ENCODE peak calls at places on chromosomes 13 and 19, in four cellular contexts. P is H1, X is GM12891, W is GM12878. Q is an unnamed sample.

GRCh38 chr19:46624958-46625661 is at the start of gene PTGIR:
- DNase-seq in P (no peak), W (no peak), X (no peak), Q (no peak)

GRCh38 chr19:31262673-31263308 is 86.4 kb downstream of the TSHZ3 start:
- DNase-seq in X (no peak), W (no peak), P (no peak), Q (no peak)

GRCh38 chr19:47651691-47652090 is 42.8 kb downstream of the BICRA start:
- DNase-seq in W (no peak), X (no peak), P (no peak), Q (no peak)

GRCh38 chr19:18599485-18599884 is 7.1 kb downstream of the CRLF1 start:
- DNase-seq in P (no peak), W (no peak), X (no peak), Q (no peak)

GRCh38 chr13:100176781-100177389 is 88.0 kb downstream of the PCCA start:
- DNase-seq in W (no peak), P (no peak), X (no peak), Q (no peak)

GRCh38 chr13:113959198-113959597 is 14.7 kb downstream of the C13orf46 start:
- DNase-seq in X (no peak), P (no peak), W (no peak), Q (no peak)

GRCh38 chr13:49113526-49114286 is 106.4 kb upstream of the MLNR start:
- DNase-seq in P (no peak), X (no peak), W (no peak), Q (no peak)

GRCh38 chr19:38210458-38210987 is 13.5 kb downstream of the DPF1 start:
- DNase-seq in W (no peak), X (no peak), P (peak; percentile 90), Q (no peak)

GRCh38 chr13:39038569-39038898 is 278 bp downstream of the NHLRC3 start:
- DNase-seq in W (no peak), X (no peak), P (no peak), Q (no peak)

GRCh38 chr13:102704238-102704750 is 9.4 kb upstream of the METTL21C start:
- DNase-seq in P (no peak), W (no peak), X (no peak), Q (no peak)

GRCh38 chr13:28394422-28394821 is 100.5 kb downstream of the FLT1 start:
- DNase-seq in W (no peak), P (no peak), X (no peak), Q (no peak)

GRCh38 chr13:26653310-26653709 is 95.8 kb downstream of the WASF3 start:
- DNase-seq in W (no peak), X (no peak), P (no peak), Q (no peak)

GRCh38 chr13:24503376-24503690 is 9.2 kb downstream of the PARP4 start:
- DNase-seq in P (no peak), W (no peak), X (no peak), Q (no peak)

GRCh38 chr19:30371157-30371845 is 883 bp upstream of the ZNF536 start:
- DNase-seq in W (no peak), X (no peak), P (no peak), Q (no peak)

GRCh38 chr19:46000497-46001246 is 5.4 kb downstream of the CCDC61 start:
- DNase-seq in W (no peak), X (peak; percentile 90), P (peak; percentile 78), Q (peak; percentile 90)

GRCh38 chr13:28320884-28321574 is 173.9 kb downstream of the FLT1 start:
- DNase-seq in P (no peak), X (no peak), W (no peak), Q (no peak)

GRCh38 chr13:52599853-52600603 is 42.2 kb upstream of the HNRNPA1L2 start:
- DNase-seq in P (peak; percentile 75), X (no peak), W (no peak), Q (peak; percentile 36)
- TF ChIP-seq TAF1 in P (peak; percentile 38), X (no peak), W (no peak), Q (no peak)

GRCh38 chr19:21767065-21767800 is at the start of gene ZNF100:
- DNase-seq in X (peak; percentile 40), P (peak; percentile 87), W (peak; percentile 79), Q (peak; percentile 40)
- TF ChIP-seq POLR2A in X (peak; percentile 91), P (peak; percentile 93), W (peak; percentile 86), Q (peak; percentile 95)

GRCh38 chr19:51440846-51441409 is 17.3 kb downstream of the SIGLEC8 start:
- DNase-seq in W (no peak), X (no peak), P (no peak), Q (no peak)
- TF ChIP-seq TAF1 in W (no peak), X (no peak), P (no peak), Q (no peak)

GRCh38 chr19:55642153-55643002 is 1.1 kb upstream of the ZNF581 start:
- DNase-seq in W (no peak), X (no peak), P (peak; percentile 61), Q (no peak)
- TF ChIP-seq POLR2A in W (no peak), X (no peak), P (peak; percentile 39), Q (peak; percentile 29)

GRCh38 chr19:2110822-2111221 is 14.1 kb downstream of the IZUMO4 start:
- DNase-seq in X (no peak), W (no peak), P (peak; percentile 75), Q (no peak)

GRCh38 chr19:2111425-2111824 is 14.7 kb downstream of the IZUMO4 start:
- DNase-seq in X (no peak), W (no peak), P (no peak), Q (no peak)

GRCh38 chr19:2111886-2112285 is 15.2 kb downstream of the IZUMO4 start:
- DNase-seq in P (no peak), X (no peak), W (no peak), Q (no peak)

GRCh38 chr19:2108251-2109016 is 11.7 kb downstream of the IZUMO4 start:
- DNase-seq in W (no peak), X (no peak), P (no peak), Q (no peak)

DNA sequence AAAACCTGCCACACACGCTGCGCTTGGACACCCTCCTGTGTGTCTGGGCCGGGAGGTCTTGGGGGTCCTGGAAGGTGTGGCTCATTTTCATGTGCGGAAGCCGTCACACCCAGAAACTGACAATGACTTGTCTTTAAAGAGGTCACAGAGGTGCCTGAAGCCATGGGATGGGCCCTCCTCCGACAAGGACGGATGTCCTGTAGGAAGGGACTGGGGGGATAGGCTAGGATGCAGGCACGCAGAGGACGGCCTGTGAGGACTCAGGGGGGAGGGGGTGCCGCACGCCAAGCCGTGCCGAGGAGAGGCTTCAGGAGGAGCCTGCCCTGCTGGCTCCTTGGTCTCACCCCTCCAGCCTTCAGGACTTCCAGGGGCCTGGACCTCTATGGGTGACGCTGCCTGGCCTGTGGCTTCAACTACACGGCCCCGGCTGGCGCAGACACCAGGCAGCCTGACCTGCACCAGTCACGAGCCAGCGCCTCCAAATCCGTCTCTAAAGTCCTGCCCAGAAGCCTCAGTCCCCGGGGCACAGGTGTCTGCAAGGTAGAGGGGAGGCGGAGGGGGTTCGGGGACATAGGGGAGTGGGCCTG is 12.7 kb downstream of the IZUMO4 start:
- DNase-seq in X (no peak), P (no peak), W (no peak), Q (no peak)
- TF ChIP-seq TAF1 in X (no peak), P (no peak), W (no peak), Q (no peak)

GRCh38 chr19:41376998-41377365 is 649 bp downstream of the TMEM91 start:
- DNase-seq in P (no peak), X (no peak), W (no peak), Q (no peak)
- TF ChIP-seq POLR2A in P (no peak), X (no peak), W (no peak), Q (no peak)

GRCh38 chr13:76609643-76610042 is 276.6 kb downstream of the KCTD12 start:
- DNase-seq in X (no peak), P (no peak), W (no peak), Q (no peak)

GRCh38 chr13:76610819-76611415 is 275.3 kb downstream of the KCTD12 start:
- DNase-seq in W (no peak), X (no peak), P (no peak), Q (no peak)
- TF ChIP-seq TAF1 in W (no peak), X (no peak), P (no peak), Q (no peak)

DNA sequence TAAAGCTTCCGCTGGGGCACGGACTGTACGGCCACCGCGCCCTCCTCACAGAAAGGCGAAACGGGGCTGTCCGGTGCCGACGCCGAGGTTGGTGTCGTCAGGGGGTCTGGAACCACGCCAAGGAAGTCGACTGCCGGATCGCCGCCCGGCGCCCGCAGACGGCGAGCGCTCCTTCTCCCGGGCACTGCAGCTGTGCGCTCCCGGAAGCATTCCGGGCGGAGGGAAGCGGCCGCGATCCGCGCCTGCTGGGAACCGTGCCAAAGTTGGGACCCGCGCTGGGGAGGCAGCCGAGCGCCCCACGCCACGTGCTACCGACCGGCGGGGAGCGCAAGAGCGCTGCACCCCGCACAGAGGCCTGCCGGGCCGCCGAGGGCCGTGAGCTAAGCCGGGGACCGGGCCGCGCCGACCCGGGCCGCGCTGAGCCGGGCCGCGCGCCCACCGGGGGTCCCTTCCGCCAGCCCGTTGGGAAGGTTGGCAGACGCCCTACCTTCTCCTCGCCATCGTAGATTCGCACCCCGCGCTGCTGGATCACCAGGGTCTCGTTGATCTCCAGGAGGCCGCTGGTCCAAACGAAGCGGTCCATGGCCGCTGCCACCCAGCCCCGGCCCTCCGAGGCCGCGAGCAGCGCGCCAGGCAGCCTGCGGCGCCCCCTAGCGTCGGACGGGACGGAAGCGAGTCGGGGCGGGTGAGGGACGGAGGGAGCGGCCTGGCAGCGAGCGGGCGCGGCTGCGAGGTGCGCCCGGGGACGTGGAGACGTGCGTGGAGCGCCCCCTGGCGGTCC is at the start of gene VPS36:
- DNase-seq in W (peak; percentile 72), X (peak; percentile 79), P (peak; percentile 98), Q (peak; percentile 73)
- TF ChIP-seq POLR2A in W (peak; percentile 94), X (peak; percentile 85), P (peak; percentile 94), Q (peak; percentile 89)

Q was measured in GM12892.